ENCODE peak calls at places on chromosome 16, in nine cellular contexts. U is IMR-90, I is heart left ventricle, X is endothelial cell of umbilical vein, J is Peyer's patch, C is stomach, B is uterus, E is ovary, G is breast epithelium. D is an unnamed sample.

GRCh38 chr16:89583197-89583894 is 7.8 kb downstream of the CPNE7 start:
- DNase-seq in U (no peak), I (no peak), X (no peak), J (no peak), C (no peak), B (no peak), E (no peak), G (no peak), D (no peak)

GRCh38 chr16:27921134-27921533 is 142.4 kb downstream of the GSG1L start:
- DNase-seq in U (no peak), I (no peak), X (no peak), J (no peak), C (no peak), B (no peak), E (no peak), G (no peak), D (no peak)

GRCh38 chr16:80717611-80718010 is 86.8 kb downstream of the CDYL2 start:
- DNase-seq in U (no peak), I (no peak), X (no peak), J (no peak), C (no peak), B (no peak), E (no peak), G (no peak), D (no peak)

GRCh38 chr16:2121853-2122252 is 13.8 kb downstream of the PKD1 start:
- DNase-seq in U (no peak), I (peak; percentile 75), X (no peak), J (no peak), C (no peak), B (peak; percentile 53), E (no peak), G (no peak), D (no peak)

GRCh38 chr16:23876256-23876896 is 40.6 kb downstream of the PRKCB start:
- DNase-seq in U (no peak), I (no peak), X (no peak), J (no peak), C (no peak), B (no peak), E (no peak), G (no peak), D (no peak)

GRCh38 chr16:3170440-3171180 is 17.4 kb upstream of the OR1F1 start:
- DNase-seq in U (no peak), I (no peak), X (no peak), J (no peak), C (no peak), B (no peak), E (no peak), G (no peak), D (no peak)

GRCh38 chr16:78122774-78123315 is 23.4 kb downstream of the WWOX start:
- DNase-seq in U (peak; percentile 53), I (no peak), X (peak; percentile 79), J (no peak), C (no peak), B (no peak), E (peak; percentile 33), G (no peak), D (no peak)

GRCh38 chr16:68993885-68994284 is 111.6 kb upstream of the HAS3 start:
- DNase-seq in U (peak; percentile 97), I (no peak), X (peak; percentile 88), J (no peak), C (no peak), B (no peak), E (no peak), G (no peak), D (no peak)

GRCh38 chr16:64121473-64121872 is 1000.4 kb downstream of the CDH11 start:
- DNase-seq in U (peak; percentile 64), I (no peak), X (no peak), J (no peak), C (no peak), B (no peak), E (no peak), G (no peak), D (no peak)

DNA sequence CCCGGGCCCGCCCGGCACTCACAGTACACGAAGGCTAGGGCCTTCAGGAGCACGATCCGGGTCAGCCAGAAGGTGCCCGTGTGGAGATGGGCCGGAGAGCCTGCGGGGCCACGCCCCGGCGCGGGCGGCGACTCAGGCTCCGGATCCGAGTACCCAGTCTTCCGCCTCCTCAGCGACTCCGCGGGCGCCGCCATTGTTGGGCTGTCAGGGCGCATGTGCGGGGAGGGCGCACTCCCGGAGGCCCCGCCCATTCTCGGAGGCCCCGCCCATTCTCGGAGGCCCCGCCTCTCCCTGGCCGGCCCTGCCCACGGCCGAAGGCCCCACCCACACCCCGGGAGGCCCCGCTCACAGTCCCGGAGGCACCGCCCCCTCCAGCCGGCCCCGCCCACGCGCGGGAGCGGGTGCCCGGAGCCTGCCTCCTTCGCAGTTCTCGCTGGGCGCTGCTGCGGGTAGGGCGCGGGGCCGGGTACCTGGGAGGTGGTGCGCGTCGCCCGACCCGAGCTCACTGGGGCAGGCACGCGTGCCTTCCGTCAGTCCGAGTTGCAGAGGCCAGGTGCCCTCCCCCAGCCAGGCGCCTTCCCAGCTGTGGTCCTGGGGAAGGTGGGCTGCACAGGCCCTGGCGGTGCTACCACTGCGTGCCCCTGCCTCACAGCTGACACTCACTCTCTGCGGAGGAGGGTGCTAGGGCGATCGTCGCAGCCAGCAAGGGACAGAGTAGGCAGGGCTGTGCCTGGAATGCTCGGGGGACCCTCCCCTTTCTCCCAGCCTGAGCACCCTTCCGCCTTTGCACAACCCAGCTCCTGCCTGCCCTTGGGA is at the start of gene LMF1:
- DNase-seq in U (peak; percentile 79), I (peak; percentile 94), X (peak; percentile 93), J (peak; percentile 99), C (peak; percentile 97), B (peak; percentile 87), E (peak; percentile 99), G (peak; percentile 97), D (peak; percentile 94)
- TF ChIP-seq POLR2A in U (peak; percentile 75), I (peak; percentile 72), X (peak; percentile 89), J (peak; percentile 49), C (no peak), B (peak; percentile 58), E (peak; percentile 48), G (peak; percentile 40), D (peak; percentile 14)

GRCh38 chr16:12361016-12361415 is 384.5 kb downstream of the SNX29 start:
- DNase-seq in U (no peak), I (no peak), X (no peak), J (no peak), C (no peak), B (no peak), E (no peak), G (no peak), D (no peak)

GRCh38 chr16:12358898-12359297 is 382.4 kb downstream of the SNX29 start:
- DNase-seq in U (no peak), I (no peak), X (no peak), J (no peak), C (no peak), B (no peak), E (no peak), G (no peak), D (no peak)

GRCh38 chr16:12360240-12360639 is 383.7 kb downstream of the SNX29 start:
- DNase-seq in U (no peak), I (no peak), X (no peak), J (no peak), C (no peak), B (no peak), E (no peak), G (no peak), D (no peak)

GRCh38 chr16:12354296-12354818 is 377.8 kb downstream of the SNX29 start:
- DNase-seq in U (no peak), I (no peak), X (peak; percentile 73), J (no peak), C (no peak), B (no peak), E (no peak), G (no peak), D (no peak)

GRCh38 chr16:12356622-12357365 is 380.3 kb downstream of the SNX29 start:
- DNase-seq in U (no peak), I (no peak), X (no peak), J (no peak), C (no peak), B (no peak), E (no peak), G (no peak), D (no peak)
- H3K36me3 ChIP-seq in U (no peaks in the 10 kb centered on the region), I (peaks cover 4% of the 10 kb centered on the region), X (no peaks in the 10 kb centered on the region), J (no peaks in the 10 kb centered on the region), C (peaks cover 14% of the 10 kb centered on the region), B (no peaks in the 10 kb centered on the region), E (no peaks in the 10 kb centered on the region), G (no peaks in the 10 kb centered on the region), D (peaks cover 9% of the 10 kb centered on the region)

GRCh38 chr16:58863042-58863441 is 128.9 kb upstream of the GOT2 start:
- DNase-seq in U (no peak), I (no peak), X (no peak), J (no peak), C (no peak), B (no peak), E (no peak), G (no peak), D (no peak)

GRCh38 chr16:58855291-58855823 is 121.2 kb upstream of the GOT2 start:
- DNase-seq in U (no peak), I (no peak), X (no peak), J (no peak), C (no peak), B (no peak), E (no peak), G (no peak), D (no peak)

GRCh38 chr16:58863761-58864160 is 129.6 kb upstream of the GOT2 start:
- DNase-seq in U (no peak), I (no peak), X (no peak), J (no peak), C (no peak), B (no peak), E (no peak), G (no peak), D (no peak)

GRCh38 chr16:58862334-58863024 is 128.4 kb upstream of the GOT2 start:
- DNase-seq in U (no peak), I (no peak), X (no peak), J (no peak), C (no peak), B (no peak), E (no peak), G (no peak), D (no peak)

GRCh38 chr16:58859958-58860669 is 126.0 kb upstream of the GOT2 start:
- DNase-seq in U (no peak), I (no peak), X (no peak), J (no peak), C (no peak), B (no peak), E (no peak), G (no peak), D (no peak)
- H3K27ac ChIP-seq in U (no peak overlapping the region), I (no peak overlapping the region), X (no peak overlapping the region), J (no peak overlapping the region), C (no peak overlapping the region), B (no peak overlapping the region), E (no peak overlapping the region), G (no peak overlapping the region), D (no peak overlapping the region)

DNA sequence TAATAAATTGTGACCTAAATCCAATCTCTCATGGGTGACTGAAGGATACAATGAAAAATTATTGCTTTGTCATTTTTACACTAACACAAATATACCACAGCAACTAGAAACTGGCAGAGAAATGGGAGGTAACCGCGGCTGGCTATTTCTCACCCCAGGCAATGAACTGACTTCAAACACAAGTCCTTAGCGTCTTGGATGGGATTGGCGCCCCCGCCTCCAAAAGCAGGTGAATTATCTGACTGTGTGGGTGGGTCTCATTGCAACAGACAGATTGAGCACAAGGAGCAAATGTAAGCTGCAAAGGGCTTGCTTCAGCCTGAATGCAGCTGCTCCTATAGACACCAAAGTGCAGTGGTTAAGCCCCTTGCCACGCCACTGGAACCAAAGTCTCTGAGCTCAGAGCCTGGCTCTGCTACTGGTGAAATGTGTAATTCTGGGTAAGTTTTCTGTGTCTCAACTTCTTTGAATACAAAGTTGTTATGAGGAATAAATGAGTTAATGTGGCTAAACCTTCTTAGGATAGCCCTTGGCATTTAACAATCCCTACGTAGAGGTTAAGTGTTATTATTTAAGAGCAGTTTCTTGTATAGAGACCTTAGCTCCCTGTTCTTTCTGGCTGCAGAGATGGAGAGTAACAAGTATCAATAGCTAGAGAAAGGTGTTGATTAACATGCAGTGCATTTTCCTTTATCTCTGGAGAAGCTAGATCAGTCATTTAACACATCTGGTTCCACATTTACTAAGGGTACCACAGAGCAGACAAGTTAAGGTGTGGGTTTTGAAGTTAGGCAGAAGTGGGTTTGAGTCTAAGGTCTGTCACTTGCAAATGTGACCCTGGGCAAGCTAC is 224.8 kb downstream of the XYLT1 start:
- DNase-seq in U (no peak), I (no peak), X (no peak), J (no peak), C (no peak), B (no peak), E (no peak), G (no peak), D (no peak)
- TF ChIP-seq POLR2A in U (no peak), I (no peak), X (no peak), J (no peak), C (no peak), B (no peak), E (no peak), G (no peak), D (no peak)